ENCODE peak calls at places on chromosomes 1 and 21, in five cellular contexts. X is brain microvascular endothelial cell, G is fibroblast of lung, L is nephron progenitor cell, T is cardiac fibroblast. J is an unnamed sample.

GRCh38 chr1:201724039-201724759 is 104.8 kb upstream of the IPO9 start:
- DNase-seq in X (no peak), G (no peak), L (no peak), T (no peak), J (no peak)

GRCh38 chr1:54791880-54792522 is 9.1 kb downstream of the TTC22 start:
- DNase-seq in X (peak), G (peak), L (peak), T (peak), J (no peak)

GRCh38 chr21:15206514-15206913 is 141.7 kb upstream of the NRIP1 start:
- DNase-seq in X (no peak), G (no peak), L (no peak), T (no peak), J (no peak)

GRCh38 chr1:76073471-76073870 is 1.1 kb upstream of the ST6GALNAC3 start:
- DNase-seq in X (peak), G (peak), L (no peak), T (peak), J (peak)

GRCh38 chr1:238681451-238681850 is 704.9 kb upstream of the CHRM3 start:
- DNase-seq in X (peak), G (no peak), L (no peak), T (no peak), J (peak)

GRCh38 chr1:84103197-84103992 is 40.7 kb upstream of the PRKACB start:
- DNase-seq in X (peak), G (peak), L (no peak), T (peak), J (peak)

GRCh38 chr21:26962516-26963305 is 4.2 kb downstream of the ADAMTS5 start:
- DNase-seq in X (no peak), G (peak), L (no peak), T (peak), J (peak)

GRCh38 chr1:57770772-57771171 is 346.9 kb upstream of the DAB1 start:
- DNase-seq in X (no peak), G (peak), L (no peak), T (peak), J (no peak)

GRCh38 chr1:27520651-27521050 is 30.7 kb upstream of the WASF2 start:
- DNase-seq in X (no peak), G (no peak), L (no peak), T (no peak), J (no peak)

GRCh38 chr1:205227584-205228006 is at the start of gene TMCC2:
- DNase-seq in X (peak), G (peak), L (peak), T (peak), J (peak)